ENCODE peak calls at places on chromosome 18, in five cellular contexts. G is MM.1S; D is IMR-90; A is lower lobe of right lung; Q is CD4-positive, alpha-beta T cell. N is an unnamed sample.

GRCh38 chr18:42069036-42069435 is 114.0 kb downstream of the PIK3C3 start:
- DNase-seq in G (no peak), D (no peak), A (no peak), Q (no peak), N (no peak)

GRCh38 chr18:31399336-31400032 is 22.9 kb downstream of the DSG4 start:
- DNase-seq in G (no peak), D (no peak), A (no peak), Q (no peak), N (no peak)

GRCh38 chr18:3794537-3795348 is 344.8 kb downstream of the TGIF1 start:
- DNase-seq in G (no peak), D (peak), A (no peak), Q (no peak), N (peak)

GRCh38 chr18:59127047-59127446 is 12.6 kb upstream of the SEC11C start:
- DNase-seq in G (no peak), D (no peak), A (no peak), Q (no peak), N (no peak)

GRCh38 chr18:23281626-23282436 is 146.5 kb downstream of the CABLES1 start:
- DNase-seq in G (no peak), D (no peak), A (no peak), Q (no peak), N (no peak)

GRCh38 chr18:59239627-59240026 is 19.7 kb downstream of the GRP start:
- DNase-seq in G (no peak), D (no peak), A (no peak), Q (no peak), N (no peak)

GRCh38 chr18:49613141-49613641 is 51.3 kb downstream of the LIPG start:
- DNase-seq in G (no peak), D (no peak), A (no peak), Q (no peak), N (no peak)

GRCh38 chr18:8121942-8122480 is 487.2 kb upstream of the RAB12 start:
- DNase-seq in G (no peak), D (peak), A (no peak), Q (no peak), N (no peak)

GRCh38 chr18:44977856-44978255 is 297.2 kb downstream of the SETBP1 start:
- DNase-seq in G (no peak), D (no peak), A (no peak), Q (no peak), N (no peak)

GRCh38 chr18:27823053-27823452 is 353.9 kb downstream of the CDH2 start:
- DNase-seq in G (no peak), D (no peak), A (no peak), Q (no peak), N (no peak)

GRCh38 chr18:13256444-13257305 is 38.1 kb downstream of the LDLRAD4 start:
- DNase-seq in G (no peak), D (no peak), A (no peak), Q (no peak), N (no peak)

GRCh38 chr18:10863026-10863425 is 286.3 kb downstream of the PIEZO2 start:
- DNase-seq in G (no peak), D (peak), A (no peak), Q (no peak), N (no peak)

GRCh38 chr18:48949606-48950535 is 894 bp downstream of the SMAD7 start:
- DNase-seq in G (peak), D (peak), A (peak), Q (no peak), N (peak)

GRCh38 chr18:7840445-7840844 is 273.3 kb downstream of the PTPRM start:
- DNase-seq in G (no peak), D (no peak), A (no peak), Q (no peak), N (no peak)

GRCh38 chr18:38611036-38611964 is 1045.7 kb upstream of the CELF4 start:
- DNase-seq in G (peak), D (no peak), A (no peak), Q (no peak), N (peak)

GRCh38 chr18:48800877-48801727 is 149.7 kb downstream of the SMAD7 start:
- DNase-seq in G (peak), D (peak), A (peak), Q (no peak), N (no peak)

GRCh38 chr18:5604778-5605177 is 61.0 kb upstream of the EPB41L3 start:
- DNase-seq in G (no peak), D (no peak), A (no peak), Q (no peak), N (no peak)

GRCh38 chr18:5601188-5601624 is 57.4 kb upstream of the EPB41L3 start:
- DNase-seq in G (no peak), D (no peak), A (no peak), Q (no peak), N (no peak)

GRCh38 chr18:5603153-5603552 is 59.4 kb upstream of the EPB41L3 start:
- DNase-seq in G (no peak), D (no peak), A (no peak), Q (no peak), N (no peak)

GRCh38 chr18:5596585-5596984 is 52.8 kb upstream of the EPB41L3 start:
- DNase-seq in G (no peak), D (no peak), A (no peak), Q (no peak), N (no peak)

GRCh38 chr18:5600376-5601071 is 56.7 kb upstream of the EPB41L3 start:
- DNase-seq in G (peak), D (peak), A (no peak), Q (no peak), N (no peak)
- TF ChIP-seq CTCF in G (peak), D (peak), A (peak), Q (no peak), N (peak)

GRCh38 chr18:74598350-74599001 is 806 bp downstream of the ZNF407 start:
- DNase-seq in G (peak), D (peak), A (peak), Q (peak), N (peak)
- TF ChIP-seq CTCF in G (peak), D (peak), A (peak), Q (peak), N (no peak)

DNA sequence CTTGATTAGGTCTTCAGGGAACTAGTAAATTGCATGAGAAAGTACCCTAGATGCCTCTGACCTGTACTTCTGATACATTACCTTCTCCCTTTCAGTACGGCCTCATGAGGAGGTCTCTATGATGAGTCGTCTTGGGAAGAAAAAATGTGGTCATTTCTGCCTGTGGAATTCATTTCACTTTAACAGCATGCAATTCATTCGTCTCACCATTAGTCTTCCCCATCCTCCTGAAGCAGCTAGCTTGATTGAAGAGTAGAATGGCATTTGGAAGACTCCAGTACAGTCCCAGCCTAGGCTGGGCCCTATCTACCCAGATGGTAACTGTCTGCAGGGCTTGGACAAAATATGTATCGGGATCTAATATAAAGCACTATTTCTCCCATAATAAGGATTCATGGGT is 52.1 kb downstream of the TMX3 start:
- DNase-seq in G (no peak), D (peak), A (no peak), Q (no peak), N (no peak)
- TF ChIP-seq CTCF in G (no peak), D (peak), A (no peak), Q (no peak), N (no peak)

GRCh38 chr18:35513181-35513932 is 15.6 kb upstream of the INO80C start:
- DNase-seq in G (no peak), D (peak), A (no peak), Q (no peak), N (peak)

GRCh38 chr18:35510071-35511010 is 12.6 kb upstream of the INO80C start:
- DNase-seq in G (no peak), D (no peak), A (no peak), Q (no peak), N (no peak)

GRCh38 chr18:35512761-35513160 is 15.0 kb upstream of the INO80C start:
- DNase-seq in G (no peak), D (no peak), A (no peak), Q (no peak), N (no peak)

GRCh38 chr18:35511428-35511827 is 13.7 kb upstream of the INO80C start:
- DNase-seq in G (peak), D (no peak), A (no peak), Q (no peak), N (no peak)

GRCh38 chr18:35511833-35512232 is 14.1 kb upstream of the INO80C start:
- DNase-seq in G (no peak), D (no peak), A (no peak), Q (no peak), N (no peak)
- TF ChIP-seq CTCF in G (peak), D (no peak), A (no peak), Q (no peak), N (no peak)

GRCh38 chr18:354456-354855 is 86.6 kb upstream of the THOC1 start:
- DNase-seq in G (no peak), D (no peak), A (no peak), Q (no peak), N (no peak)
- TF ChIP-seq CTCF in G (no peak), D (no peak), A (no peak), Q (no peak), N (no peak)

GRCh38 chr18:26051845-26052244 is 38.6 kb downstream of the SS18 start:
- DNase-seq in G (no peak), D (no peak), A (no peak), Q (no peak), N (no peak)
- TF ChIP-seq CTCF in G (no peak), D (no peak), A (no peak), Q (no peak), N (no peak)

DNA sequence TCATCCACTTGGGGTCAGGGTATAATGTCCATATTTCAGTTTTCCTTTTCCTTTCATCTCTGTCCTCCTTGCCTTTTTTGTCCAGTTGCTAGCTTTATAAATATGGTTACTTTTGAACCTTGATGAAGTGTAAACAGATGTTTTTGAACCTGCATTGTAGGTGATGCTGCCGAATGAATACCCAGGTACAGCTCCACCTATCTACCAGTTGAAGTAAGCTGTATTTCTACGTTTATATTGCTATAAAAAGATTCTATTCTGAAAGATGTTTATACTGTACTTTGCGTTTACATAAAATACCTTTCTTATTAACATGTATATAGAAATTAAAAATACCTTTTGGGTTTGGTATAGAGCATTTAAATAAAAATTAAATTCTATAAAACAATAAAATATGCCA is 2.2 kb downstream of the IMPACT start:
- DNase-seq in G (no peak), D (no peak), A (no peak), Q (no peak), N (no peak)
- TF ChIP-seq CTCF in G (no peak), D (no peak), A (no peak), Q (no peak), N (no peak)